ENCODE peak calls at places on chromosomes 6 and 20, in six cellular contexts. Z is endothelial cell of umbilical vein, A is PC-3, U is MM.1S, G is HCT116, Y is neural progenitor cell. H is an unnamed sample.

GRCh38 chr20:7497985-7498384 is 442.3 kb downstream of the HAO1 start:
- DNase-seq in Z (peak; percentile 94), A (peak; percentile 94), U (no peak), G (no peak), Y (no peak), H (no peak)

GRCh38 chr20:60039526-60039925 is 81.3 kb downstream of the CDH26 start:
- DNase-seq in Z (no peak), A (no peak), U (no peak), G (no peak), Y (no peak), H (no peak)

GRCh38 chr20:8573686-8574085 is 441.6 kb downstream of the PLCB1 start:
- DNase-seq in Z (no peak), A (no peak), U (no peak), G (no peak), Y (no peak), H (no peak)

GRCh38 chr6:139109558-139109957 is 25.3 kb upstream of the HECA start:
- DNase-seq in Z (peak; percentile 16), A (peak; percentile 43), U (no peak), G (peak; percentile 32), Y (peak; percentile 54), H (peak; percentile 59)

GRCh38 chr6:26235240-26235730 is 129.7 kb upstream of the BTN3A2 start:
- DNase-seq in Z (no peak), A (peak; percentile 32), U (peak; percentile 15), G (no peak), Y (no peak), H (no peak)

GRCh38 chr20:19074828-19075516 is 137.5 kb upstream of the SLC24A3 start:
- DNase-seq in Z (no peak), A (peak; percentile 66), U (peak; percentile 73), G (no peak), Y (no peak), H (no peak)

GRCh38 chr6:118810420-118811027 is 83.4 kb upstream of the ASF1A start:
- DNase-seq in Z (no peak), A (no peak), U (no peak), G (no peak), Y (no peak), H (no peak)

GRCh38 chr20:50172347-50173013 is 18.1 kb upstream of the CEBPB start:
- DNase-seq in Z (peak; percentile 75), A (no peak), U (no peak), G (no peak), Y (peak; percentile 90), H (no peak)

GRCh38 chr6:33632603-33633039 is 11.5 kb downstream of the ITPR3 start:
- DNase-seq in Z (peak; percentile 43), A (peak; percentile 64), U (no peak), G (peak; percentile 37), Y (peak; percentile 87), H (peak; percentile 71)

GRCh38 chr20:57374931-57375651 is 16.1 kb upstream of the RBM38 start:
- DNase-seq in Z (no peak), A (no peak), U (no peak), G (no peak), Y (no peak), H (no peak)

GRCh38 chr6:77015350-77015749 is 447.9 kb downstream of the HTR1B start:
- DNase-seq in Z (peak; percentile 30), A (no peak), U (no peak), G (no peak), Y (no peak), H (no peak)

GRCh38 chr20:24700166-24700860 is 230.9 kb downstream of the SYNDIG1 start:
- DNase-seq in Z (no peak), A (no peak), U (no peak), G (no peak), Y (no peak), H (no peak)

GRCh38 chr6:19289408-19289967 is 547.7 kb upstream of the ID4 start:
- DNase-seq in Z (no peak), A (peak; percentile 62), U (no peak), G (no peak), Y (no peak), H (no peak)

GRCh38 chr6:4486543-4487319 is 289.5 kb upstream of the CDYL start:
- DNase-seq in Z (no peak), A (no peak), U (no peak), G (no peak), Y (no peak), H (no peak)

GRCh38 chr6:148146717-148147116 is 195.9 kb upstream of the SASH1 start:
- DNase-seq in Z (peak; percentile 95), A (peak; percentile 84), U (no peak), G (peak; percentile 13), Y (no peak), H (peak; percentile 47)

GRCh38 chr20:34988176-34988540 is 32.5 kb downstream of the MYH7B start:
- DNase-seq in Z (no peak), A (no peak), U (no peak), G (no peak), Y (no peak), H (no peak)

GRCh38 chr6:124203812-124204167 is 400.1 kb downstream of the NKAIN2 start:
- DNase-seq in Z (no peak), A (no peak), U (no peak), G (no peak), Y (no peak), H (no peak)

GRCh38 chr6:73131706-73132105 is 93.6 kb downstream of the KHDC1L start:
- DNase-seq in Z (no peak), A (peak; percentile 32), U (no peak), G (no peak), Y (no peak), H (no peak)

GRCh38 chr20:48209102-48209501 is 423.8 kb upstream of the SULF2 start:
- DNase-seq in Z (no peak), A (no peak), U (no peak), G (no peak), Y (no peak), H (no peak)

GRCh38 chr20:64047968-64048401 is 1.5 kb downstream of the SOX18 start:
- DNase-seq in Z (peak; percentile 21), A (no peak), U (no peak), G (no peak), Y (peak; percentile 68), H (no peak)

GRCh38 chr20:41604002-41604401 is 14.2 kb downstream of the CHD6 start:
- DNase-seq in Z (no peak), A (no peak), U (no peak), G (no peak), Y (no peak), H (no peak)
- TF ChIP-seq CTCF in Z (no peak), A (peak; percentile 41), U (no peak), G (peak; percentile 15), Y (no peak), H (no peak)

GRCh38 chr20:31861346-31862156 is 8.8 kb downstream of the DUSP15 start:
- DNase-seq in Z (peak; percentile 56), A (peak; percentile 53), U (no peak), G (peak; percentile 35), Y (peak; percentile 96), H (peak; percentile 76)
- TF ChIP-seq EZH2 in Z (no peak), A (peak; percentile 29), U (peak; percentile 80), G (no peak), Y (no peak), H (no peak)

DNA sequence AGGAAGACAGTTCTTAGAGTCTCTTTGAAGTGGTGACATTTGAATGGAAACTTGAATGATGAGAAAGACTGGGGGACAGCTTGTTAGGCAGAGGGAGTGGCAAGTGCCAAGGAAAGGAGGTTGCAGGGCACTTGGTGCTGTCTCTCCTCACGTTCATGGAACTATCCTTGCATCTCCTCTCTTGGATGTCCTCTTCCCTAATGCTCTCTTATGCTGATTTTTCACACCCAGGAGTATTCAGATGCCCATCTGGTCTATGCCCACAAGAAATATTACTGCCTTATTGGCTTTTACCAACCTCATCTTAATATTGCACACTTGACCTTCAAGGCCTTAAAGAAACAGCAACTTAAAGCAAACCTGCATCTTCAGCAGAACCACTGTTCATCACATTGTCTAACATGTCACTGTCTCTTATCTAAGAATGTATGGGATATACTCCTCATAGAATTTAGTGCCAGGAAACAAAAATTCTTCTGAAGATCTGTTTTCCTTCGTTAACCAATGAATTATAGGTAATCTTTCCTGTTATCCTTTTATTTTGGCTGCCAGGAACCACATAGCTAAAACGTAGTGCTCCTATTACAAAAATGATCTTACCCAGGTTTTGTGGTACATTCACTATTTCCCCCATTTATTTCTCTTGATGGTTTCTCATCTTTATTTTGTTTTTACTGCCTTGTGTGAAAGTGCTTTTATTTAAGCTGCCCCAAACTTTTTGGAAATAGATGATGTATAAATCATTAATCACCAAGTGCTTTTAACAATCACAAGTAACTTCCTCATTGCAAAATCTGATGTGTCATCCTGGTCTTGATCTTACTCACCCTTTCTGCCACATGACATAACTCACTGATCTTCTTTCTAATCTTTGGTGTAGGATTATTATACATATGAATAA is 12.8 kb downstream of the RGS17 start:
- DNase-seq in Z (no peak), A (peak; percentile 75), U (no peak), G (peak; percentile 21), Y (no peak), H (no peak)
- H3K27ac ChIP-seq in Z (no peak overlapping the region), A (peak overlapping the region; percentile 63), U (no peak overlapping the region), G (no peak overlapping the region), Y (no peak overlapping the region), H (no peak overlapping the region)

GRCh38 chr20:13261460-13262301 is 40.6 kb downstream of the ISM1 start:
- DNase-seq in Z (peak; percentile 49), A (peak; percentile 76), U (peak; percentile 54), G (peak; percentile 26), Y (peak; percentile 75), H (peak; percentile 60)
- TF ChIP-seq CTCF in Z (peak; percentile 92), A (peak; percentile 95), U (peak; percentile 80), G (peak; percentile 87), Y (peak; percentile 91), H (peak; percentile 75)

GRCh38 chr6:170293881-170294755 is 3.2 kb upstream of the DLL1 start:
- DNase-seq in Z (no peak), A (no peak), U (no peak), G (no peak), Y (peak; percentile 71), H (no peak)

GRCh38 chr6:170296423-170296745 is 5.5 kb upstream of the DLL1 start:
- DNase-seq in Z (no peak), A (no peak), U (no peak), G (no peak), Y (peak; percentile 91), H (no peak)

GRCh38 chr6:170296746-170297576 is 6.1 kb upstream of the DLL1 start:
- DNase-seq in Z (no peak), A (no peak), U (no peak), G (no peak), Y (peak; percentile 89), H (no peak)

GRCh38 chr6:170294813-170295518 is 4.1 kb upstream of the DLL1 start:
- DNase-seq in Z (no peak), A (no peak), U (no peak), G (no peak), Y (no peak), H (no peak)

GRCh38 chr6:170295519-170296422 is 4.9 kb upstream of the DLL1 start:
- DNase-seq in Z (peak; percentile 21), A (peak; percentile 32), U (peak; percentile 7), G (no peak), Y (peak; percentile 95), H (peak; percentile 48)
- TF ChIP-seq EZH2 in Z (peak; percentile 93), A (no peak), U (no peak), G (no peak), Y (peak; percentile 15), H (peak; percentile 63)

DNA sequence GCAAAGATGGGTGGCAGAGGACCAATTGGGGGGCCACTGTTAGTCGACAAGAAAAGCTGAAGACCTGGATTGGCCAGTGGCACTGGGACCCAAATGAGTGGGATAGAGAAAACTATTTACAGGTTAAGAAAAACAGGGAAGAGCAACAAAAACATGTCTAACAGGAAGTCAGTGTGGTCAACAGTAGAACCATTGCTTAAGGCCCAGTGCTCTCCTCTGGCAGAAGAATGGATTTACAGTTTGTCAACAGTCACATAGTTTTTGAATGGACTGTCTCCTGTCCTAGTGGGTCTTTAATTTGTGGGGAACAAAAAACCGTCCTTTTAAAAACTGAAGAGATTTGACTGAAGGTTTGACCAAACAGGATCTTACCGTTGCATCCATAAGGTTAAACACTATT is 12.1 kb upstream of the WTAP start:
- DNase-seq in Z (no peak), A (no peak), U (no peak), G (no peak), Y (no peak), H (no peak)
- H3K27ac ChIP-seq in Z (no peak overlapping the region), A (no peak overlapping the region), U (no peak overlapping the region), G (no peak overlapping the region), Y (no peak overlapping the region), H (no peak overlapping the region)

H was measured in A673.